ENCODE peak calls at places on chromosomes 6 and 20, in six cellular contexts. D is sigmoid colon, C is ascending aorta, L is small intestine, H is colonic mucosa, F is psoas muscle. K is an unnamed sample.

GRCh38 chr20:63740070-63740500 is 509 bp downstream of the SLC2A4RG start:
- DNase-seq in D (peak; percentile 78), C (peak; percentile 74), L (peak; percentile 14), H (peak; percentile 49), F (no peak), K (peak; percentile 75)

GRCh38 chr6:115468272-115469005 is 592.3 kb downstream of the FRK start:
- DNase-seq in D (no peak), C (no peak), L (no peak), H (no peak), F (no peak), K (no peak)

GRCh38 chr20:52748235-52748950 is 223.8 kb upstream of the TSHZ2 start:
- DNase-seq in D (peak; percentile 69), C (no peak), L (no peak), H (no peak), F (peak; percentile 15), K (no peak)

GRCh38 chr20:33646191-33646590 is 15.9 kb upstream of the C20orf144 start:
- DNase-seq in D (no peak), C (no peak), L (no peak), H (no peak), F (no peak), K (no peak)

GRCh38 chr6:10478187-10479040 is 42.7 kb upstream of the GCNT2 start:
- DNase-seq in D (no peak), C (no peak), L (peak; percentile 46), H (no peak), F (no peak), K (no peak)

GRCh38 chr6:41071501-41071922 is 644 bp downstream of the OARD1 start:
- DNase-seq in D (no peak), C (no peak), L (no peak), H (no peak), F (no peak), K (no peak)

GRCh38 chr6:63660737-63661136 is 25.1 kb downstream of the PHF3 start:
- DNase-seq in D (no peak), C (no peak), L (no peak), H (no peak), F (no peak), K (no peak)

GRCh38 chr6:4668271-4669179 is 107.7 kb upstream of the CDYL start:
- DNase-seq in D (no peak), C (peak; percentile 22), L (no peak), H (peak; percentile 3), F (no peak), K (no peak)

GRCh38 chr6:162409986-162410715 is 317.4 kb downstream of the PRKN start:
- DNase-seq in D (no peak), C (no peak), L (no peak), H (no peak), F (no peak), K (no peak)

GRCh38 chr6:12414096-12414675 is 124.0 kb downstream of the EDN1 start:
- DNase-seq in D (no peak), C (no peak), L (no peak), H (no peak), F (no peak), K (no peak)

GRCh38 chr20:56764671-56765070 is 135.6 kb downstream of the TFAP2C start:
- DNase-seq in D (no peak), C (no peak), L (no peak), H (no peak), F (no peak), K (no peak)

GRCh38 chr20:12435254-12435653 is 517.6 kb downstream of the BTBD3 start:
- DNase-seq in D (no peak), C (no peak), L (no peak), H (no peak), F (no peak), K (no peak)

DNA sequence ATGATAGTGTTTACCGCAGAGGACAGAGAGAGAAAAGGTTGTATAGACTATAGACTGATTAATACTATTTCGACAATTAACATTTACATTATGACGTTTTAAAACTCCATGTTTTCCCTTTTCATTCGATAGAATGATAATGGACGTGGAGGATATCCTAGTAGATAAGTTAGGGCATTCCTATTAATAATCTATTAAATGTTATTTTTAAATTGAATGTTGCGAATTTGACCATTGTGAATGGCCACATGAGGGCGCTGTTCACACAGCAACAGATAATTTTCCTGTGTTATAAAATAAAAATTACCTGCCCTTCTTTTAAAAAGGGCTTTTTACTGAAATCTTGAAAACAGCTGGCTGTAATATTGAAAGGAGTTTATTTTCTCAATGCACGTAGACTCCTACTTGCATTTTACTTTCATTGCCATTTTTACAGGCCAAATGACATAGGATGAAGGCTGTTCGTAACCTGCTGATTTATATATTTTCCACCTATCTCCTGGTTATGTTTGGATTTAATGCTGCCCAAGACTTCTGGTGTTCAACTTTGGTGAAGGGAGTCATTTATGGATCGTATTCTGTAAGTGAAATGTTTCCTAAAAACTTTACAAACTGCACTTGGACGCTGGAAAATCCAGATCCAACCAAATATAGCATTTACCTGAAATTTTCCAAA is 3.3 kb downstream of the ADGRB3 start:
- DNase-seq in D (peak; percentile 66), C (no peak), L (no peak), H (no peak), F (peak; percentile 23), K (no peak)
- H3K4me3 ChIP-seq in D (no peak overlapping the region), C (peak overlapping the region; percentile 3), L (no peak overlapping the region), H (no peak overlapping the region), F (no peak overlapping the region), K (no peak overlapping the region)

GRCh38 chr6:129368970-129369369 is 341.0 kb downstream of the ARHGAP18 start:
- DNase-seq in D (no peak), C (no peak), L (no peak), H (no peak), F (no peak), K (no peak)

GRCh38 chr6:129364037-129364436 is 345.9 kb downstream of the ARHGAP18 start:
- DNase-seq in D (no peak), C (no peak), L (no peak), H (no peak), F (no peak), K (no peak)

GRCh38 chr6:129368076-129368475 is 341.9 kb downstream of the ARHGAP18 start:
- DNase-seq in D (no peak), C (no peak), L (no peak), H (no peak), F (no peak), K (no peak)

GRCh38 chr6:129359811-129360787 is 349.9 kb downstream of the ARHGAP18 start:
- DNase-seq in D (no peak), C (no peak), L (peak; percentile 31), H (no peak), F (no peak), K (no peak)

GRCh38 chr6:129364767-129365166 is 345.2 kb downstream of the ARHGAP18 start:
- DNase-seq in D (no peak), C (no peak), L (no peak), H (no peak), F (no peak), K (no peak)
- H3K4me1 ChIP-seq in D (peaks cover 8% of the 10 kb centered on the region), C (no peaks in the 10 kb centered on the region), L (no peaks in the 10 kb centered on the region), H (no peaks in the 10 kb centered on the region), F (no peaks in the 10 kb centered on the region), K (no peaks in the 10 kb centered on the region)

GRCh38 chr20:31454374-31454773 is 13.9 kb downstream of the DEFB123 start:
- DNase-seq in D (no peak), C (peak; percentile 8), L (no peak), H (no peak), F (no peak), K (no peak)
- H3K9me3 ChIP-seq in D (no peaks in the 10 kb centered on the region), C (no peaks in the 10 kb centered on the region), L (no peaks in the 10 kb centered on the region), H (no peaks in the 10 kb centered on the region), F (no peaks in the 10 kb centered on the region), K (no peaks in the 10 kb centered on the region)

GRCh38 chr6:45420083-45420908 is 42.6 kb upstream of the SUPT3H start:
- DNase-seq in D (peak; percentile 62), C (no peak), L (peak; percentile 19), H (peak; percentile 29), F (no peak), K (no peak)
- H3K4me3 ChIP-seq in D (peak overlapping the region; percentile 12), C (peak overlapping the region; percentile 71), L (peak overlapping the region; percentile 5), H (peak overlapping the region; percentile 16), F (peak overlapping the region; percentile 73), K (no peak overlapping the region)

K was measured in pancreas.